ENCODE peak calls at places on chromosome 3, in four cellular contexts. Q is CD8-positive, alpha-beta T cell; P is type B pancreatic cell; M is gastrocnemius medialis. H is an unnamed sample.

GRCh38 chr3:113241292-113242033 is 30.1 kb downstream of the BOC start:
- DNase-seq in Q (no peak), P (no peak), M (no peak), H (peak)

GRCh38 chr3:164732166-164732565 is 346.1 kb downstream of the SI start:
- DNase-seq in Q (no peak), P (no peak), M (no peak), H (no peak)

GRCh38 chr3:140748903-140749302 is 71.0 kb downstream of the TRIM42 start:
- DNase-seq in Q (no peak), P (no peak), M (no peak), H (no peak)

GRCh38 chr3:156820687-156821070 is 5.5 kb upstream of the LEKR1 start:
- DNase-seq in Q (no peak), P (no peak), M (no peak), H (no peak)

GRCh38 chr3:21755896-21756295 is 4.9 kb upstream of the ZNF385D start:
- DNase-seq in Q (no peak), P (no peak), M (no peak), H (no peak)

GRCh38 chr3:153640689-153641308 is 478.8 kb downstream of the RAP2B start:
- DNase-seq in Q (no peak), P (no peak), M (no peak), H (no peak)

GRCh38 chr3:141402476-141403171 is 34.3 kb downstream of the ZBTB38 start:
- DNase-seq in Q (peak), P (no peak), M (peak), H (no peak)

GRCh38 chr3:16079519-16079918 is 95.0 kb upstream of the GALNT15 start:
- DNase-seq in Q (no peak), P (no peak), M (no peak), H (no peak)

GRCh38 chr3:197960694-197961581 is 921 bp downstream of the LMLN start:
- DNase-seq in Q (no peak), P (no peak), M (no peak), H (peak)

GRCh38 chr3:3127432-3128010 is 781 bp downstream of the TRNT1 start:
- DNase-seq in Q (no peak), P (no peak), M (no peak), H (no peak)

GRCh38 chr3:13011369-13012227 is 61.6 kb downstream of the IQSEC1 start:
- DNase-seq in Q (peak), P (no peak), M (peak), H (no peak)

GRCh38 chr3:28008235-28008634 is 233.2 kb upstream of the CMC1 start:
- DNase-seq in Q (no peak), P (no peak), M (no peak), H (no peak)

GRCh38 chr3:183697610-183698317 is at the start of gene YEATS2:
- DNase-seq in Q (peak), P (peak), M (peak), H (no peak)

GRCh38 chr3:72259755-72260589 is 475.0 kb upstream of the PROK2 start:
- DNase-seq in Q (no peak), P (no peak), M (no peak), H (no peak)

GRCh38 chr3:114496874-114497273 is 203.0 kb downstream of the TIGIT start:
- DNase-seq in Q (no peak), P (no peak), M (no peak), H (peak)

GRCh38 chr3:167507954-167508353 is 34.1 kb upstream of the SERPINI2 start:
- DNase-seq in Q (no peak), P (no peak), M (no peak), H (no peak)

GRCh38 chr3:40116478-40117162 is 192.9 kb upstream of the EIF1B start:
- DNase-seq in Q (no peak), P (no peak), M (no peak), H (no peak)

GRCh38 chr3:100080573-100080972 is 33.7 kb downstream of the FILIP1L start:
- DNase-seq in Q (no peak), P (no peak), M (no peak), H (no peak)

GRCh38 chr3:63613561-63613960 is 38.9 kb upstream of the SNTN start:
- DNase-seq in Q (no peak), P (no peak), M (no peak), H (no peak)

GRCh38 chr3:108301695-108302404 is 5.5 kb downstream of the HHLA2 start:
- DNase-seq in Q (no peak), P (no peak), M (no peak), H (no peak)

GRCh38 chr3:115512565-115513410 is 110.5 kb upstream of the GAP43 start:
- DNase-seq in Q (no peak), P (no peak), M (no peak), H (peak)

GRCh38 chr3:150790621-150791020 is 27.7 kb upstream of the SIAH2 start:
- DNase-seq in Q (no peak), P (no peak), M (no peak), H (no peak)

GRCh38 chr3:178392553-178392952 is 143.7 kb upstream of the KCNMB2 start:
- DNase-seq in Q (no peak), P (no peak), M (no peak), H (no peak)

GRCh38 chr3:177483182-177483967 is 286.1 kb upstream of the TBL1XR1 start:
- DNase-seq in Q (no peak), P (no peak), M (no peak), H (no peak)

GRCh38 chr3:30696403-30696819 is 90.0 kb downstream of the TGFBR2 start:
- DNase-seq in Q (no peak), P (no peak), M (no peak), H (no peak)

GRCh38 chr3:71358243-71358642 is 225.3 kb downstream of the FOXP1 start:
- DNase-seq in Q (no peak), P (no peak), M (no peak), H (no peak)

GRCh38 chr3:15427182-15427880 is at the start of the genes EAF1 and METTL6:
- DNase-seq in Q (peak), P (peak), M (peak), H (peak)

GRCh38 chr3:66585696-66586095 is 84.9 kb upstream of the LRIG1 start:
- DNase-seq in Q (no peak), P (no peak), M (no peak), H (no peak)

GRCh38 chr3:11735638-11736037 is 91.9 kb upstream of the VGLL4 start:
- DNase-seq in Q (no peak), P (no peak), M (no peak), H (no peak)

GRCh38 chr3:191065183-191065805 is 133.7 kb upstream of the OSTN start:
- DNase-seq in Q (no peak), P (no peak), M (no peak), H (no peak)

GRCh38 chr3:126337980-126338651 is 19.1 kb downstream of the KLF15 start:
- DNase-seq in Q (no peak), P (peak), M (peak), H (no peak)

DNA sequence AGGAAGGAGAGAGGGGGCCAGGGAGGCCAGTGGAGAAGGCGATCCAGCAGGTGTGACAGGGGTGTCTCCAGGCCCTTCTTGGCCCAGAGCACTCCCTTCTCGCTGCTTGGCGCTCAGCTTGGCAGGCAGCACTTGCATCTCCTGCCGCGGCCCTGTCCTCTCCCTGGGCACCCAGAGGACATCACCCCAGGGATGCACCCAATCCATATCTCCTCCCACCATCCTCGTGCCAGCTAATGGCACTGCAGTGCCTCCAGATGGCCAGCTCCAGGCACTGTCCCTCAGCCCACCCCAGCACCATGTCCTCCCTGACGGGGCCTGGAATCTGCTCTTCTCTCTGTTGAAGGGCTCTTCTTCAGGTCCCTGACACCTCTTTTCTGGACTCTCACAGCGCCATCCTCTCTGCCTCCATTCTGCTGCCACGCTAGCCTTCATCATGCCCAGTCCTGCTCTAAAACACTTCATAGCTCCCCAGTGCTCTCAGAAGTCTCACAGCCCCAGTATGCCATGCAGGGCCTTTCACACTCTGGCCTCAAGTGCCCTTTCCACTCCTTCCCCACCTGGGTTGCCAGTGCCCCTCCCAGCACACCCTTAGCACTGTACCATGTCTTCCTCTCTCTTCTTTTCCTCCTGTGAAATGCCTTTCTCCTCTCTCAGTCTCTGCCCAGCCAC is 106.8 kb upstream of the SLC6A11 start:
- DNase-seq in Q (no peak), P (no peak), M (no peak), H (no peak)
- TF ChIP-seq CTCF in Q (no peak), P (no peak), M (no peak), H (no peak)

GRCh38 chr3:76943671-76944070 is 96.2 kb upstream of the ROBO2 start:
- DNase-seq in Q (no peak), P (no peak), M (no peak), H (no peak)

GRCh38 chr3:76950590-76950989 is 89.3 kb upstream of the ROBO2 start:
- DNase-seq in Q (no peak), P (no peak), M (no peak), H (no peak)

GRCh38 chr3:76954412-76954811 is 85.5 kb upstream of the ROBO2 start:
- DNase-seq in Q (no peak), P (no peak), M (no peak), H (no peak)

GRCh38 chr3:76949033-76949432 is 90.9 kb upstream of the ROBO2 start:
- DNase-seq in Q (no peak), P (no peak), M (no peak), H (no peak)

GRCh38 chr3:76949462-76949861 is 90.4 kb upstream of the ROBO2 start:
- DNase-seq in Q (no peak), P (no peak), M (no peak), H (no peak)
- TF ChIP-seq CTCF in Q (no peak), P (no peak), M (no peak), H (no peak)

GRCh38 chr3:59308684-59309083 is 258.9 kb upstream of the CFAP20DC start:
- DNase-seq in Q (no peak), P (no peak), M (no peak), H (no peak)
- TF ChIP-seq CTCF in Q (no peak), P (peak), M (no peak), H (no peak)

GRCh38 chr3:53231532-53232511 is 24.0 kb downstream of the TKT start:
- DNase-seq in Q (no peak), P (no peak), M (no peak), H (no peak)
- TF ChIP-seq CTCF in Q (no peak), P (no peak), M (no peak), H (peak)

DNA sequence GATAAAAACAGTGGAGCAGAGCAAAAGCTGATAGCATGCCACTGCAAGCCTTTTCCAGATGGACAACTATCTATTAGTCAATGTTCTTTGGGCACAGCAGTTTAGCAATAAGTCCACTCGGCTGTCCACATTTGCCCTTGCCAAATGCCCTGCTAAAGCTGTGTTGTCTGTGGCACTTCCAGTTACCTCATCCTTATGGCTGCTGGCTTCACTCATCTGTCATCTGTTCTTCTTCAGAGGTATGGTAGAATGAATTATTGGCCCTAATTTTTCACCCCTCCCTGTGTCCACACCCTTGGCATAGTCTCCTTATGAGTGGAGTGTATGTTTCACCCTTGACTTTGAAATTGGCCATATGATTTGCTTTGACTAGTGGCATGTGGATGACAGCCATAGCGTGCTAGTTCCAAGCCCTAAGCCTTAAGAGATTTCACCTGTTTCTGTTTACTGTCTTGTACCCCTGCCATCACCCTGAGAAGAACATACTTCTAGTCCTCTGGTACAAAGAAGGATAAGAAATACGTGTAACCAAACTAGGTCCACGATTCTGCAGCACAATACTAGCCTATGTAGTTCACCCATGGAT is 72.1 kb upstream of the EPHB1 start:
- DNase-seq in Q (no peak), P (no peak), M (peak), H (no peak)
- TF ChIP-seq CTCF in Q (no peak), P (no peak), M (no peak), H (no peak)

DNA sequence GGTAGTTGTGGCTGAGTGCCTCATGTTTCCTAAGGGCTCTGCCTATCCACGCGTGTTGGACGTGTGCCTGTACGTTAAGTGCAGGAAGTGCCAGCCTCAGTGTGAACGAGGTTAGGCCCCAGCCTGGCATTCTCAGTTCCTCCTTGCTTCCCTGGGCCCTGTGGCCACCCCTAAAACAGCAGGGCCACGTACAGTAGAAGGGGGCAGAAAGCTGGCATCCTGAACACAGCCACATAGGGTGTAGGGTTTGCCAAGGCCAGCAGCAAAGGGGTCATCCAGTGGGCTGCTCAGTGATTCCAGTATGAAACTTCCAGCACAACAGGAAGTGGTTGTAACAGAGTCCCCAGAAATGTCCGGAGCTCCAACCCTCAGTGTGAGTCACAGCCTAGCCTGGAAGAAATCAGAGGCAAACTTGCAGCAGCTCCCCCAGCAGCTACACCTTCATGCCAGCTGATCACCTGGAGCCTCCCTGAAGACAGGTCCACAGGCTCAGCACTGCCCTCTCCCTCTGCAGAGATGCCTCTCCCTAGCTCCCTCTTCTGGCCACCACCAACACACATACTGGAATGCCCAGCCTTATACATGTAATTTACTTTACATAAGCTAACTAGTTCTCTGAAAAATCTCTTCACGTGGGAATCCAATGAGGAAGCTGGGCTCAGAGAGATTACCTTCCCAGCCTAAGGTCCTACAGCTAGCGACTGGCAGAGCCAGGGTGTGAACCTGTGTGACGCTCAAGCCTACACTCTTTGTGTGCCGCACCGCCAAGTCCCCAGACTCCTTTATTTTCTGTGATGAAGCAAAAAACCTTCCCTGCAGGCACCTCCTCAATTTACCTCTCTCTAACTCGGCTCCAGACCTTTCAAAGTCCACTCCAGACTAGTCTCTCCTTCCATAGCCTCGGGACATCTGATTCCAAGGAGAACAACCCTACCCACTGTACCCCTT is 26.6 kb downstream of the ILDR1 start:
- DNase-seq in Q (no peak), P (no peak), M (peak), H (peak)
- TF ChIP-seq CTCF in Q (no peak), P (peak), M (peak), H (peak)

GRCh38 chr3:14172480-14172879 is 5.9 kb downstream of the XPC start:
- DNase-seq in Q (no peak), P (no peak), M (no peak), H (no peak)

GRCh38 chr3:14174483-14174882 is 3.9 kb downstream of the XPC start:
- DNase-seq in Q (no peak), P (no peak), M (no peak), H (no peak)

GRCh38 chr3:14170569-14171159 is 7.7 kb downstream of the XPC start:
- DNase-seq in Q (no peak), P (no peak), M (no peak), H (peak)

GRCh38 chr3:14166877-14167605 is 11.4 kb downstream of the XPC start:
- DNase-seq in Q (no peak), P (no peak), M (peak), H (no peak)

DNA sequence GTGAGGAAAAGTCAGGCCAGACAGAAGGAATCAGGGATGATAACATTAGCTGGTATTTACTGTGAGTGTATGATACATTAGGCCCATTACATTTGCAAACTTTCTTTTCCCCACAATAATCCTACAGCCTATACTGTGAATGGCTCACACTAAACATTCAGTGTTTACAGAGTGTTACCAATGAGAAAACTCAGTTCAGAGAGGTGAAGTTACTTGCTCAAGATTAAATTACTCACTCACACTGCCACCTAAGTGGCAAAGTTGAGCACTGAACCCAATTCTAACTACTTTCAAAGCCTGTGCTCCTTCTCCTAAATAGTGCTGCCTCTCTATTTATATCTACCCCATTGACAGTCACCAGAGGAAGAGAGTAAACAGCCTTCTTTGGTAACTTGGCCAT is 8.5 kb downstream of the XPC start:
- DNase-seq in Q (no peak), P (no peak), M (no peak), H (no peak)
- TF ChIP-seq CTCF in Q (no peak), P (no peak), M (no peak), H (no peak)